ENCODE peak calls at places on chromosomes 5 and 9, in nine cellular contexts. H is NCI-H1105; Q is HCEC 1CT; I is anterior cingulate cortex; O is activated T-cell treated with anti-CD3 and anti-CD28 coated beads for 1 hour; A is stimulated activated CD4-positive, alpha-beta T cell treated with anti-CD3 and anti-CD28 coated beads, Interleukin-1b, Interleukin-23, amount 100 ng/mL, for 48 hours; R is iris pigment epithelial cell; P is ecto neural progenitor cell; V is tibial artery. B is an unnamed sample.

GRCh38 chr9:77743381-77743780 is 95.3 kb upstream of the GNA14 start:
- DNase-seq in H (no peak), Q (peak; percentile 43), I (no peak), O (no peak), A (no peak), R (peak; percentile 77), P (no peak), V (no peak), B (no peak)

GRCh38 chr5:140828402-140828737 is 610 bp downstream of the PCDHA6 start:
- DNase-seq in H (no peak), Q (no peak), I (no peak), O (no peak), A (no peak), R (no peak), P (no peak), V (no peak), B (no peak)

GRCh38 chr9:126558051-126558665 is 55.6 kb upstream of the LMX1B start:
- DNase-seq in H (peak; percentile 48), Q (peak; percentile 11), I (peak; percentile 22), O (peak; percentile 58), A (peak; percentile 66), R (peak; percentile 14), P (peak; percentile 79), V (peak; percentile 34), B (peak; percentile 78)

GRCh38 chr5:157459715-157460599 is at the start of gene NIPAL4:
- DNase-seq in H (no peak), Q (no peak), I (peak; percentile 39), O (peak; percentile 9), A (peak; percentile 47), R (no peak), P (peak; percentile 64), V (no peak), B (peak; percentile 67)

GRCh38 chr9:107810493-107810931 is 320.9 kb upstream of the KLF4 start:
- DNase-seq in H (no peak), Q (peak; percentile 48), I (no peak), O (no peak), A (no peak), R (peak; percentile 9), P (no peak), V (no peak), B (no peak)

GRCh38 chr9:20692554-20692953 is 8.5 kb downstream of the FOCAD start:
- DNase-seq in H (no peak), Q (no peak), I (no peak), O (no peak), A (no peak), R (peak; percentile 79), P (no peak), V (no peak), B (no peak)

GRCh38 chr5:135753990-135754389 is 80.5 kb upstream of the SLC25A48 start:
- DNase-seq in H (no peak), Q (no peak), I (no peak), O (no peak), A (no peak), R (no peak), P (no peak), V (no peak), B (no peak)

GRCh38 chr9:106769331-106769730 is 93.6 kb upstream of the ZNF462 start:
- DNase-seq in H (no peak), Q (no peak), I (no peak), O (no peak), A (no peak), R (no peak), P (no peak), V (no peak), B (no peak)

GRCh38 chr9:86353591-86354047 is 591 bp downstream of the TUT7 start:
- DNase-seq in H (peak; percentile 26), Q (no peak), I (no peak), O (peak; percentile 2), A (peak; percentile 19), R (peak; percentile 27), P (no peak), V (no peak), B (peak; percentile 51)

GRCh38 chr5:111749303-111750026 is 7.5 kb downstream of the NREP start:
- DNase-seq in H (no peak), Q (peak; percentile 59), I (no peak), O (no peak), A (no peak), R (no peak), P (no peak), V (no peak), B (no peak)

GRCh38 chr5:151123897-151124751 is 33.5 kb downstream of the ANXA6 start:
- DNase-seq in H (peak; percentile 57), Q (no peak), I (no peak), O (no peak), A (peak; percentile 51), R (peak; percentile 41), P (no peak), V (no peak), B (peak; percentile 69)

GRCh38 chr5:141084487-141084989 is 9.9 kb upstream of the PCDHB2 start:
- DNase-seq in H (no peak), Q (peak; percentile 47), I (peak; percentile 41), O (peak; percentile 5), A (peak; percentile 38), R (peak; percentile 22), P (peak; percentile 69), V (no peak), B (peak; percentile 67)

GRCh38 chr5:76041863-76042262 is 41.3 kb upstream of the SV2C start:
- DNase-seq in H (no peak), Q (no peak), I (no peak), O (no peak), A (no peak), R (no peak), P (peak; percentile 60), V (no peak), B (peak; percentile 17)

GRCh38 chr9:128631636-128632035 is 25.0 kb downstream of the DYNC2I2 start:
- DNase-seq in H (no peak), Q (no peak), I (no peak), O (no peak), A (no peak), R (no peak), P (no peak), V (no peak), B (no peak)

GRCh38 chr9:123353984-123354591 is 1.9 kb upstream of the CRB2 start:
- DNase-seq in H (no peak), Q (peak; percentile 33), I (peak; percentile 69), O (peak; percentile 40), A (peak; percentile 54), R (peak; percentile 42), P (peak; percentile 91), V (peak; percentile 42), B (peak; percentile 69)

GRCh38 chr5:177479774-177480173 is 6.3 kb upstream of the DBN1 start:
- DNase-seq in H (no peak), Q (no peak), I (no peak), O (no peak), A (no peak), R (peak; percentile 67), P (no peak), V (no peak), B (no peak)

GRCh38 chr9:81314525-81314924 is 374.8 kb downstream of the TLE1 start:
- DNase-seq in H (no peak), Q (no peak), I (no peak), O (no peak), A (no peak), R (no peak), P (no peak), V (no peak), B (no peak)

GRCh38 chr9:123339666-123340414 is 16.2 kb upstream of the CRB2 start:
- DNase-seq in H (no peak), Q (no peak), I (peak; percentile 22), O (no peak), A (peak; percentile 81), R (peak; percentile 16), P (no peak), V (no peak), B (peak; percentile 85)

GRCh38 chr5:116395708-116396203 is 178.9 kb downstream of the SEMA6A start:
- DNase-seq in H (no peak), Q (no peak), I (no peak), O (no peak), A (no peak), R (no peak), P (no peak), V (no peak), B (no peak)

GRCh38 chr5:150404121-150404990 is 8.4 kb downstream of the CD74 start:
- DNase-seq in H (no peak), Q (no peak), I (no peak), O (no peak), A (no peak), R (no peak), P (no peak), V (no peak), B (no peak)

GRCh38 chr5:96752341-96753016 is 55.3 kb downstream of the ERAP1 start:
- DNase-seq in H (peak; percentile 23), Q (peak; percentile 49), I (no peak), O (no peak), A (no peak), R (peak; percentile 49), P (no peak), V (no peak), B (no peak)

GRCh38 chr5:172686111-172686510 is 45.0 kb downstream of the NEURL1B start:
- DNase-seq in H (no peak), Q (no peak), I (no peak), O (no peak), A (no peak), R (no peak), P (no peak), V (peak; percentile 39), B (no peak)

GRCh38 chr9:7802666-7803065 is 3.1 kb upstream of the DMAC1 start:
- DNase-seq in H (no peak), Q (peak; percentile 7), I (no peak), O (no peak), A (no peak), R (no peak), P (no peak), V (no peak), B (no peak)

GRCh38 chr5:106545325-106545724 is 1125.4 kb downstream of the EFNA5 start:
- DNase-seq in H (no peak), Q (peak; percentile 13), I (no peak), O (no peak), A (no peak), R (peak; percentile 2), P (no peak), V (no peak), B (no peak)

GRCh38 chr9:29150606-29151005 is 1577.3 kb upstream of the C9orf72 start:
- DNase-seq in H (no peak), Q (no peak), I (no peak), O (no peak), A (no peak), R (peak; percentile 14), P (no peak), V (no peak), B (no peak)

GRCh38 chr9:127340721-127341120 is 56.2 kb upstream of the SLC2A8 start:
- DNase-seq in H (no peak), Q (no peak), I (no peak), O (no peak), A (no peak), R (no peak), P (no peak), V (no peak), B (no peak)

GRCh38 chr5:55864606-55865541 is 13.7 kb downstream of the IL31RA start:
- DNase-seq in H (no peak), Q (peak; percentile 10), I (no peak), O (no peak), A (no peak), R (peak; percentile 83), P (no peak), V (no peak), B (no peak)

GRCh38 chr5:42963412-42963811 is 76.7 kb downstream of the ANXA2R start:
- DNase-seq in H (no peak), Q (no peak), I (no peak), O (no peak), A (no peak), R (no peak), P (no peak), V (no peak), B (no peak)

GRCh38 chr5:116038817-116039216 is 6.5 kb downstream of the ARL14EPL start:
- DNase-seq in H (no peak), Q (no peak), I (no peak), O (no peak), A (no peak), R (no peak), P (no peak), V (no peak), B (no peak)

GRCh38 chr9:71916834-71917534 is 5.5 kb downstream of the C9orf85 start:
- DNase-seq in H (no peak), Q (no peak), I (no peak), O (no peak), A (peak; percentile 46), R (no peak), P (no peak), V (no peak), B (peak; percentile 56)

GRCh38 chr5:123007292-123007691 is 29.2 kb downstream of the PPIC start:
- DNase-seq in H (no peak), Q (no peak), I (no peak), O (no peak), A (no peak), R (peak; percentile 36), P (no peak), V (no peak), B (no peak)